ENCODE peak calls at places on chromosomes 1 and 21, in eight cellular contexts. One of them, this sample, is unnamed.

GRCh38 chr1:84247425-84248220 is 53.9 kb upstream of the SAMD13 start:
- DNase-seq in kidney epithelial cell: peak
- DNase-seq in ovary: no peak
- DNase-seq in astrocyte of the spinal cord: no peak
- DNase-seq in epithelial cell of esophagus: peak
- DNase-seq in brain microvascular endothelial cell: peak
- DNase-seq in right atrium auricular region: no peak
- DNase-seq in fibroblast of pulmonary artery: peak
- DNase-seq in this sample: peak

GRCh38 chr1:92951141-92951582 is 10.1 kb downstream of the DIPK1A start:
- DNase-seq in kidney epithelial cell: no peak
- DNase-seq in ovary: no peak
- DNase-seq in astrocyte of the spinal cord: peak
- DNase-seq in epithelial cell of esophagus: peak
- DNase-seq in brain microvascular endothelial cell: peak
- DNase-seq in right atrium auricular region: no peak
- DNase-seq in fibroblast of pulmonary artery: peak
- DNase-seq in this sample: peak

GRCh38 chr1:215279682-215280081 is 197.1 kb downstream of the KCNK2 start:
- DNase-seq in kidney epithelial cell: no peak
- DNase-seq in ovary: no peak
- DNase-seq in astrocyte of the spinal cord: no peak
- DNase-seq in epithelial cell of esophagus: no peak
- DNase-seq in brain microvascular endothelial cell: no peak
- DNase-seq in right atrium auricular region: no peak
- DNase-seq in fibroblast of pulmonary artery: no peak
- DNase-seq in this sample: no peak

GRCh38 chr1:244904119-244904518 is 39.8 kb upstream of the HNRNPU start:
- DNase-seq in kidney epithelial cell: no peak
- DNase-seq in ovary: no peak
- DNase-seq in astrocyte of the spinal cord: no peak
- DNase-seq in epithelial cell of esophagus: no peak
- DNase-seq in brain microvascular endothelial cell: no peak
- DNase-seq in right atrium auricular region: no peak
- DNase-seq in fibroblast of pulmonary artery: no peak
- DNase-seq in this sample: no peak

GRCh38 chr1:201153474-201154388 is 543 bp downstream of the TMEM9 start:
- DNase-seq in kidney epithelial cell: no peak
- DNase-seq in ovary: no peak
- DNase-seq in astrocyte of the spinal cord: no peak
- DNase-seq in epithelial cell of esophagus: no peak
- DNase-seq in brain microvascular endothelial cell: no peak
- DNase-seq in right atrium auricular region: no peak
- DNase-seq in fibroblast of pulmonary artery: no peak
- DNase-seq in this sample: no peak

GRCh38 chr21:17501107-17502006 is 11.5 kb upstream of the CXADR start:
- DNase-seq in kidney epithelial cell: no peak
- DNase-seq in ovary: no peak
- DNase-seq in astrocyte of the spinal cord: peak
- DNase-seq in epithelial cell of esophagus: peak
- DNase-seq in brain microvascular endothelial cell: no peak
- DNase-seq in right atrium auricular region: no peak
- DNase-seq in fibroblast of pulmonary artery: no peak
- DNase-seq in this sample: no peak

GRCh38 chr1:104294259-104294658 is 544.6 kb downstream of the AMY1C start:
- DNase-seq in kidney epithelial cell: no peak
- DNase-seq in ovary: no peak
- DNase-seq in astrocyte of the spinal cord: no peak
- DNase-seq in epithelial cell of esophagus: no peak
- DNase-seq in brain microvascular endothelial cell: no peak
- DNase-seq in right atrium auricular region: no peak
- DNase-seq in fibroblast of pulmonary artery: no peak
- DNase-seq in this sample: no peak

GRCh38 chr1:150121236-150121862 is 28.4 kb upstream of the PLEKHO1 start:
- DNase-seq in kidney epithelial cell: no peak
- DNase-seq in ovary: no peak
- DNase-seq in astrocyte of the spinal cord: no peak
- DNase-seq in epithelial cell of esophagus: peak
- DNase-seq in brain microvascular endothelial cell: no peak
- DNase-seq in right atrium auricular region: no peak
- DNase-seq in fibroblast of pulmonary artery: peak
- DNase-seq in this sample: no peak

GRCh38 chr1:43317817-43318471 is 17.2 kb downstream of the TIE1 start:
- DNase-seq in kidney epithelial cell: no peak
- DNase-seq in ovary: no peak
- DNase-seq in astrocyte of the spinal cord: no peak
- DNase-seq in epithelial cell of esophagus: no peak
- DNase-seq in brain microvascular endothelial cell: no peak
- DNase-seq in right atrium auricular region: no peak
- DNase-seq in fibroblast of pulmonary artery: no peak
- DNase-seq in this sample: no peak

GRCh38 chr1:54764922-54765561 is 719 bp upstream of the PARS2 start:
- DNase-seq in kidney epithelial cell: no peak
- DNase-seq in ovary: no peak
- DNase-seq in astrocyte of the spinal cord: no peak
- DNase-seq in epithelial cell of esophagus: no peak
- DNase-seq in brain microvascular endothelial cell: no peak
- DNase-seq in right atrium auricular region: no peak
- DNase-seq in fibroblast of pulmonary artery: no peak
- DNase-seq in this sample: no peak

GRCh38 chr1:87495147-87495546 is 166.5 kb downstream of the LMO4 start:
- DNase-seq in kidney epithelial cell: no peak
- DNase-seq in ovary: no peak
- DNase-seq in astrocyte of the spinal cord: no peak
- DNase-seq in epithelial cell of esophagus: no peak
- DNase-seq in brain microvascular endothelial cell: no peak
- DNase-seq in right atrium auricular region: no peak
- DNase-seq in fibroblast of pulmonary artery: no peak
- DNase-seq in this sample: no peak

GRCh38 chr1:24551290-24551859 is 4.5 kb upstream of the NCMAP start:
- DNase-seq in kidney epithelial cell: no peak
- DNase-seq in ovary: no peak
- DNase-seq in astrocyte of the spinal cord: no peak
- DNase-seq in epithelial cell of esophagus: no peak
- DNase-seq in brain microvascular endothelial cell: no peak
- DNase-seq in right atrium auricular region: no peak
- DNase-seq in fibroblast of pulmonary artery: no peak
- DNase-seq in this sample: no peak

GRCh38 chr1:236522937-236523703 is 662 bp upstream of the LGALS8 start:
- DNase-seq in kidney epithelial cell: no peak
- DNase-seq in ovary: peak
- DNase-seq in astrocyte of the spinal cord: no peak
- DNase-seq in epithelial cell of esophagus: peak
- DNase-seq in brain microvascular endothelial cell: no peak
- DNase-seq in right atrium auricular region: no peak
- DNase-seq in fibroblast of pulmonary artery: no peak
- DNase-seq in this sample: no peak

GRCh38 chr1:14611792-14612191 is 13.3 kb downstream of the KAZN start:
- DNase-seq in kidney epithelial cell: no peak
- DNase-seq in ovary: no peak
- DNase-seq in astrocyte of the spinal cord: no peak
- DNase-seq in epithelial cell of esophagus: no peak
- DNase-seq in brain microvascular endothelial cell: no peak
- DNase-seq in right atrium auricular region: no peak
- DNase-seq in fibroblast of pulmonary artery: no peak
- DNase-seq in this sample: no peak

GRCh38 chr21:37206531-37206930 is 60.6 kb downstream of the VPS26C start:
- DNase-seq in kidney epithelial cell: no peak
- DNase-seq in ovary: no peak
- DNase-seq in astrocyte of the spinal cord: no peak
- DNase-seq in epithelial cell of esophagus: no peak
- DNase-seq in brain microvascular endothelial cell: no peak
- DNase-seq in right atrium auricular region: no peak
- DNase-seq in fibroblast of pulmonary artery: no peak
- DNase-seq in this sample: no peak

GRCh38 chr1:156663178-156663577 is 14.0 kb downstream of the NES start:
- DNase-seq in kidney epithelial cell: no peak
- DNase-seq in ovary: no peak
- DNase-seq in astrocyte of the spinal cord: peak
- DNase-seq in epithelial cell of esophagus: no peak
- DNase-seq in brain microvascular endothelial cell: no peak
- DNase-seq in right atrium auricular region: peak
- DNase-seq in fibroblast of pulmonary artery: peak
- DNase-seq in this sample: peak

GRCh38 chr1:117842408-117843170 is 86.8 kb downstream of the GDAP2 start:
- DNase-seq in kidney epithelial cell: no peak
- DNase-seq in ovary: no peak
- DNase-seq in astrocyte of the spinal cord: no peak
- DNase-seq in epithelial cell of esophagus: no peak
- DNase-seq in brain microvascular endothelial cell: peak
- DNase-seq in right atrium auricular region: no peak
- DNase-seq in fibroblast of pulmonary artery: no peak
- DNase-seq in this sample: no peak
- TF ChIP-seq CTCF in kidney epithelial cell: no peak
- TF ChIP-seq CTCF in ovary: no peak
- TF ChIP-seq CTCF in astrocyte of the spinal cord: peak
- TF ChIP-seq CTCF in epithelial cell of esophagus: no peak
- TF ChIP-seq CTCF in brain microvascular endothelial cell: peak
- TF ChIP-seq CTCF in right atrium auricular region: no peak
- TF ChIP-seq CTCF in fibroblast of pulmonary artery: no peak
- TF ChIP-seq CTCF in this sample: peak

DNA sequence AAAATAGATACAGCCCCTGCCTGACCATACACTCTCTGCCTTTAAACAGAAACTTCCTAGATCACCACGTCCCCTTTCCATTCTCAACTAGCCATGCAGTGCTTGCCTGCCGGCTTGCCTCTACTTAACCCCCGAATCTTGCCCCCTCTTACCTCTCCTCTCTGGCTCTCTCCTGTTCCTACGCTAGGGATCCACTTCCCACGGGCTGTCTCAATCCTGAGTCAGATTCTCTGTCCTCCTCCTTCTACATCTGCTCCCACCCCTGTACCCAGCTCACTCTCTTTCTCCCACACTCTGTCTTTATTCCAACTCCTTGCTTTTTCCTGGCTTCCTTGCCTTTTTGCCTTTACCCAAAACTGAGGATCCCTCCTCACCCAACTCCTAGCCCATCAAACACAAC is 29.3 kb downstream of the ATF3 start:
- DNase-seq in kidney epithelial cell: no peak
- DNase-seq in ovary: no peak
- DNase-seq in astrocyte of the spinal cord: no peak
- DNase-seq in epithelial cell of esophagus: no peak
- DNase-seq in brain microvascular endothelial cell: no peak
- DNase-seq in right atrium auricular region: no peak
- DNase-seq in fibroblast of pulmonary artery: no peak
- DNase-seq in this sample: no peak
- H3K4me3 ChIP-seq in kidney epithelial cell: no peak
- H3K4me3 ChIP-seq in ovary: no peak
- H3K4me3 ChIP-seq in astrocyte of the spinal cord: no peak
- H3K4me3 ChIP-seq in epithelial cell of esophagus: no peak
- H3K4me3 ChIP-seq in brain microvascular endothelial cell: no peak
- H3K4me3 ChIP-seq in right atrium auricular region: peak
- H3K4me3 ChIP-seq in fibroblast of pulmonary artery: no peak
- H3K4me3 ChIP-seq in this sample: no peak

GRCh38 chr1:112794654-112795239 is 79.6 kb upstream of the PPM1J start:
- DNase-seq in kidney epithelial cell: no peak
- DNase-seq in ovary: no peak
- DNase-seq in astrocyte of the spinal cord: no peak
- DNase-seq in epithelial cell of esophagus: no peak
- DNase-seq in brain microvascular endothelial cell: no peak
- DNase-seq in right atrium auricular region: no peak
- DNase-seq in fibroblast of pulmonary artery: no peak
- DNase-seq in this sample: no peak

GRCh38 chr1:112788561-112788960 is 73.4 kb upstream of the PPM1J start:
- DNase-seq in kidney epithelial cell: no peak
- DNase-seq in ovary: no peak
- DNase-seq in astrocyte of the spinal cord: no peak
- DNase-seq in epithelial cell of esophagus: no peak
- DNase-seq in brain microvascular endothelial cell: no peak
- DNase-seq in right atrium auricular region: no peak
- DNase-seq in fibroblast of pulmonary artery: peak
- DNase-seq in this sample: peak

GRCh38 chr1:112791723-112792104 is 76.6 kb upstream of the PPM1J start:
- DNase-seq in kidney epithelial cell: no peak
- DNase-seq in ovary: no peak
- DNase-seq in astrocyte of the spinal cord: no peak
- DNase-seq in epithelial cell of esophagus: no peak
- DNase-seq in brain microvascular endothelial cell: no peak
- DNase-seq in right atrium auricular region: no peak
- DNase-seq in fibroblast of pulmonary artery: no peak
- DNase-seq in this sample: no peak

GRCh38 chr1:112793631-112794565 is 78.8 kb upstream of the PPM1J start:
- DNase-seq in kidney epithelial cell: no peak
- DNase-seq in ovary: peak
- DNase-seq in astrocyte of the spinal cord: no peak
- DNase-seq in epithelial cell of esophagus: no peak
- DNase-seq in brain microvascular endothelial cell: no peak
- DNase-seq in right atrium auricular region: no peak
- DNase-seq in fibroblast of pulmonary artery: peak
- DNase-seq in this sample: peak

DNA sequence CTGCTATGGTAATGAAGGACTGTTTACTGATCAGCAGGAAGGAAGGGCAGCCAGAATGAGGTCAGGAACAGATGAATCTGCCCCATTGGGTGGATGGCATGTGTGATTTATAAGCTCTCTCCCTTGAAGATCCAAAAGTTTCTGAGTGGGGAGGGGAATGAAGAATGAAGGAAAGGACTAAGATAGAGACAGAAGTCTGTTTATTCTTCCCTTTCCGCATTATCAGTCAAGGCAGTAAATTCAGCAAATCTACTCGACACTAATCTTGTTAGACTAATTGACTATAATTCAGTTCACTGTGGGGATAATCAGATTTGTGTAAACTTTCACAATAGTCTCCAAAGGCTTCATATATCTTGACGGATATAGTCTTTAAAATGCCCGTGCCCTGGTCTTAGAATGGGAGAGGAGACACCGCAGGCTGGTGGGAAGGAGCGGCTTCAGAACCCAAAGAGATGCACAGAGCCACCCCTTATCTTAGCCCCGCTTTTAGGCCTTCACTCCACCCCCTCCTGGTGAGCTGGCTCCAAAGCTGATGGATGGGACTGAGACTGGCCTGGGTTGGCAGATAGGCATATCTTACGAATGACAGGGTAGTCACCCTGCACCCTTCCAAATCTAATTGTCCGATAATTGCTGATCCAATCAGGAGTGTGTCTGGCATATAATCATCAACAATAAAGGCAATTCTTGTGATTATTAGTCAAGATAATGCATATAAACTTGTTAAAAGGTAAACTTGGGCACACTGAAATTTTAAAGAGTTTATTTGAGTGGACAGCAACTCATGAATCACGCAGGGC is 76.0 kb upstream of the PPM1J start:
- DNase-seq in kidney epithelial cell: no peak
- DNase-seq in ovary: no peak
- DNase-seq in astrocyte of the spinal cord: no peak
- DNase-seq in epithelial cell of esophagus: no peak
- DNase-seq in brain microvascular endothelial cell: no peak
- DNase-seq in right atrium auricular region: no peak
- DNase-seq in fibroblast of pulmonary artery: no peak
- DNase-seq in this sample: no peak
- TF ChIP-seq CTCF in kidney epithelial cell: no peak
- TF ChIP-seq CTCF in ovary: no peak
- TF ChIP-seq CTCF in astrocyte of the spinal cord: no peak
- TF ChIP-seq CTCF in epithelial cell of esophagus: no peak
- TF ChIP-seq CTCF in brain microvascular endothelial cell: no peak
- TF ChIP-seq CTCF in right atrium auricular region: no peak
- TF ChIP-seq CTCF in fibroblast of pulmonary artery: no peak
- TF ChIP-seq CTCF in this sample: no peak

DNA sequence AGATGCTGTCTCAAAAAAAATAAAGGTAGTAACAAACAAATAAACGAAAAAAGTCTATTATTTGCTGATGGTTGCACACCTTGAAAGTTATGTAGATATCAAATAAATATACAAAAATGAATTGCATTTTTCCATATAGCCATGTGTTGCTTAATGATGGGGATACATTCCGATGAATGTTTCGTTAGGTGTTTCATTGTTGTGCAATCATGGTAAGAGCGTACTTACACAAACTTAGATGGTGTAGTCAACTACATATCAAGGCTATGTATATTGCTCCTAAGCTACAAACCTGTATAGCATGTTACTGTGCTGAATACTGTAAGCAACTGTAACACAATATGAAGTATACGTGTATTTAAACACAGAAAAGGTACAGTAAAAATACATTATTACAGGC is 34.4 kb downstream of the AHCTF1 start:
- DNase-seq in kidney epithelial cell: no peak
- DNase-seq in ovary: no peak
- DNase-seq in astrocyte of the spinal cord: no peak
- DNase-seq in epithelial cell of esophagus: no peak
- DNase-seq in brain microvascular endothelial cell: no peak
- DNase-seq in right atrium auricular region: no peak
- DNase-seq in fibroblast of pulmonary artery: no peak
- DNase-seq in this sample: no peak
- H3K4me3 ChIP-seq in kidney epithelial cell: no peak
- H3K4me3 ChIP-seq in ovary: no peak
- H3K4me3 ChIP-seq in astrocyte of the spinal cord: no peak
- H3K4me3 ChIP-seq in epithelial cell of esophagus: no peak
- H3K4me3 ChIP-seq in brain microvascular endothelial cell: no peak
- H3K4me3 ChIP-seq in right atrium auricular region: no peak
- H3K4me3 ChIP-seq in fibroblast of pulmonary artery: no peak
- H3K4me3 ChIP-seq in this sample: no peak